ENCODE peak calls at places on chromosomes 5 and 9, in ten cellular contexts. H is upper lobe of right lung; W is left cardiac atrium; L is pancreas; V is Right ventricle myocardium superior; X is natural killer cell; O is IMR-90; J is stimulated activated naive CD8-positive, alpha-beta T cell treated with anti-CD3 and anti-CD28 coated beads, Interleukin-15, amount 100 ng/mL, for 72 hours; F is gastrocnemius medialis; R is A549. I is an unnamed sample.

GRCh38 chr9:91192379-91192775 is 169.3 kb downstream of the AUH start:
- ATAC-seq in H (no peak), W (no peak), L (peak), V (peak), X (no peak), O (no peak), J (no peak), F (peak), R (no peak), I (peak)

GRCh38 chr9:81521892-81522291 is 167.5 kb downstream of the TLE1 start:
- ATAC-seq in H (no peak), W (no peak), L (no peak), V (no peak), X (no peak), O (no peak), J (no peak), F (no peak), R (no peak), I (no peak)

GRCh38 chr9:2016411-2017208 is 1.5 kb downstream of the SMARCA2 start:
- ATAC-seq in H (peak), W (peak), L (peak), V (peak), X (peak), O (peak), J (peak), F (peak), R (peak), I (peak)

GRCh38 chr5:148482196-148482595 is 98.4 kb downstream of the FBXO38 start:
- ATAC-seq in H (peak), W (no peak), L (no peak), V (peak), X (no peak), O (no peak), J (peak), F (no peak), R (peak), I (no peak)

GRCh38 chr5:29587806-29588205 is 1605.7 kb upstream of the CDH6 start:
- ATAC-seq in H (no peak), W (no peak), L (no peak), V (no peak), X (no peak), O (no peak), J (no peak), F (no peak), R (no peak), I (no peak)

GRCh38 chr9:88523056-88523455 is 11.9 kb upstream of the NXNL2 start:
- ATAC-seq in H (no peak), W (no peak), L (no peak), V (no peak), X (no peak), O (peak), J (no peak), F (no peak), R (no peak), I (no peak)

GRCh38 chr5:170357853-170358497 is 31.2 kb downstream of the KCNMB1 start:
- ATAC-seq in H (peak), W (no peak), L (peak), V (peak), X (peak), O (no peak), J (no peak), F (peak), R (no peak), I (peak)

GRCh38 chr9:69674741-69675438 is 2.7 kb upstream of the APBA1 start:
- ATAC-seq in H (no peak), W (no peak), L (no peak), V (no peak), X (no peak), O (no peak), J (no peak), F (no peak), R (no peak), I (no peak)

GRCh38 chr5:136221340-136221739 is 28.4 kb upstream of the SMIM32 start:
- ATAC-seq in H (no peak), W (no peak), L (no peak), V (no peak), X (no peak), O (no peak), J (no peak), F (no peak), R (no peak), I (no peak)

GRCh38 chr9:129860653-129861446 is 25.6 kb downstream of the USP20 start:
- ATAC-seq in H (no peak), W (no peak), L (no peak), V (no peak), X (no peak), O (no peak), J (peak), F (no peak), R (no peak), I (no peak)

GRCh38 chr9:89731262-89731980 is 126.6 kb downstream of the GADD45G start:
- ATAC-seq in H (no peak), W (no peak), L (peak), V (peak), X (no peak), O (no peak), J (no peak), F (no peak), R (peak), I (no peak)

GRCh38 chr9:124368692-124369091 is 46.5 kb downstream of the PSMB7 start:
- ATAC-seq in H (peak), W (no peak), L (no peak), V (no peak), X (no peak), O (no peak), J (no peak), F (no peak), R (no peak), I (no peak)

GRCh38 chr9:113636693-113637092 is 173.2 kb downstream of the RGS3 start:
- ATAC-seq in H (no peak), W (no peak), L (no peak), V (no peak), X (no peak), O (no peak), J (no peak), F (no peak), R (no peak), I (no peak)

GRCh38 chr9:21434202-21435014 is 5.8 kb upstream of the IFNA1 start:
- ATAC-seq in H (no peak), W (no peak), L (no peak), V (no peak), X (peak), O (peak), J (no peak), F (no peak), R (peak), I (no peak)

GRCh38 chr9:22237497-22238363 is 208.9 kb upstream of the DMRTA1 start:
- ATAC-seq in H (no peak), W (no peak), L (peak), V (no peak), X (no peak), O (peak), J (peak), F (no peak), R (peak), I (no peak)

GRCh38 chr9:129654641-129655040 is 10.8 kb upstream of the PRRX2 start:
- ATAC-seq in H (no peak), W (no peak), L (no peak), V (no peak), X (no peak), O (no peak), J (no peak), F (no peak), R (no peak), I (no peak)

GRCh38 chr9:23768861-23769260 is 57.2 kb downstream of the ELAVL2 start:
- ATAC-seq in H (no peak), W (no peak), L (no peak), V (no peak), X (no peak), O (no peak), J (no peak), F (no peak), R (no peak), I (no peak)

GRCh38 chr9:125399165-125399564 is 137.5 kb downstream of the GAPVD1 start:
- ATAC-seq in H (no peak), W (no peak), L (no peak), V (no peak), X (no peak), O (no peak), J (no peak), F (no peak), R (peak), I (no peak)

GRCh38 chr5:127254729-127255284 is 35.8 kb upstream of the MEGF10 start:
- ATAC-seq in H (no peak), W (no peak), L (no peak), V (no peak), X (no peak), O (no peak), J (no peak), F (no peak), R (no peak), I (no peak)

GRCh38 chr5:12095808-12096281 is 191.6 kb upstream of the CTNND2 start:
- ATAC-seq in H (no peak), W (no peak), L (no peak), V (no peak), X (no peak), O (no peak), J (no peak), F (no peak), R (no peak), I (no peak)

GRCh38 chr5:131274341-131275063 is 10.6 kb downstream of the CDC42SE2 start:
- ATAC-seq in H (no peak), W (no peak), L (no peak), V (no peak), X (no peak), O (no peak), J (peak), F (no peak), R (no peak), I (no peak)

GRCh38 chr5:99063737-99064136 is 134.9 kb upstream of the CHD1 start:
- ATAC-seq in H (no peak), W (no peak), L (no peak), V (no peak), X (no peak), O (no peak), J (no peak), F (no peak), R (no peak), I (no peak)

GRCh38 chr5:134551891-134552290 is 26.4 kb downstream of the JADE2 start:
- ATAC-seq in H (no peak), W (no peak), L (no peak), V (no peak), X (no peak), O (no peak), J (no peak), F (no peak), R (no peak), I (no peak)

GRCh38 chr5:60649288-60649917 is 50.6 kb downstream of the DEPDC1B start:
- ATAC-seq in H (no peak), W (no peak), L (peak), V (no peak), X (peak), O (peak), J (no peak), F (no peak), R (peak), I (no peak)

GRCh38 chr5:5544094-5544663 is 121.7 kb downstream of the ICE1 start:
- ATAC-seq in H (peak), W (no peak), L (no peak), V (no peak), X (no peak), O (no peak), J (no peak), F (no peak), R (no peak), I (no peak)

GRCh38 chr9:126392662-126393383 is 66.2 kb downstream of the MVB12B start:
- ATAC-seq in H (no peak), W (peak), L (no peak), V (peak), X (no peak), O (no peak), J (no peak), F (peak), R (no peak), I (no peak)

GRCh38 chr9:77731008-77731698 is 83.0 kb upstream of the GNA14 start:
- ATAC-seq in H (peak), W (no peak), L (no peak), V (no peak), X (no peak), O (no peak), J (no peak), F (peak), R (no peak), I (no peak)

GRCh38 chr5:127580731-127581130 is 63.3 kb downstream of the PRRC1 start:
- ATAC-seq in H (no peak), W (no peak), L (no peak), V (no peak), X (no peak), O (no peak), J (peak), F (no peak), R (no peak), I (no peak)

GRCh38 chr9:123866497-123866896 is 63.4 kb downstream of the DENND1A start:
- ATAC-seq in H (no peak), W (no peak), L (no peak), V (no peak), X (peak), O (no peak), J (no peak), F (no peak), R (no peak), I (no peak)

GRCh38 chr5:39624268-39624886 is 199.6 kb upstream of the DAB2 start:
- ATAC-seq in H (peak), W (peak), L (peak), V (no peak), X (no peak), O (peak), J (no peak), F (no peak), R (peak), I (peak)

I was measured in stimulated activated memory B cell treated with anti-CD40 and anti-IgM and Interleukin-4, amounts not matched to agents 10 μg/mL and 1 μg/mL and 100 μg/mL, for 72 hours.